ENCODE peak calls at places on chromosomes 7 and 10, in nine cellular contexts. One of them, this sample, is unnamed.

GRCh38 chr7:101075646-101076045 is 9.6 kb upstream of the TRIM56 start:
- DNase-seq in PC-3: no peak
- DNase-seq in heart left ventricle: no peak
- DNase-seq in stimulated activated naive CD8-positive, alpha-beta T cell treated with anti-CD3 and anti-CD28 coated beads, Interleukin-15, Interleukin-2, amounts not matched to agents 100 U/mL and 50 U/mL, for 24 hours: no peak
- DNase-seq in activated CD8-positive, alpha-beta memory T cell treated with anti-CD3 and anti-CD28 coated beads for 1 hour: no peak
- DNase-seq in effector CD8-positive, alpha-beta T cell: no peak
- DNase-seq in T-helper 9 cell: no peak
- DNase-seq in activated naive CD4-positive, alpha-beta T cell treated with anti-CD3 and anti-CD28 coated beads, Interleukin-2, amount 10 ng/mL, durations not matched to agents 7 days and 5 days: no peak
- DNase-seq in H1: no peak
- DNase-seq in this sample: no peak

GRCh38 chr10:34581871-34582532 is 233.1 kb downstream of the PARD3 start:
- DNase-seq in stimulated activated naive CD8-positive, alpha-beta T cell treated with anti-CD3 and anti-CD28 coated beads, Interleukin-15, Interleukin-2, amounts not matched to agents 100 U/mL and 50 U/mL, for 24 hours: no peak
- DNase-seq in heart left ventricle: no peak
- DNase-seq in activated naive CD4-positive, alpha-beta T cell treated with anti-CD3 and anti-CD28 coated beads, Interleukin-2, amount 10 ng/mL, durations not matched to agents 7 days and 5 days: no peak
- DNase-seq in H1: no peak
- DNase-seq in activated CD8-positive, alpha-beta memory T cell treated with anti-CD3 and anti-CD28 coated beads for 1 hour: no peak
- DNase-seq in T-helper 9 cell: no peak
- DNase-seq in effector CD8-positive, alpha-beta T cell: no peak
- DNase-seq in PC-3: peak; percentile 93
- DNase-seq in this sample: no peak

GRCh38 chr7:76257973-76258372 is 44.5 kb upstream of the HSPB1 start:
- DNase-seq in H1: no peak
- DNase-seq in activated naive CD4-positive, alpha-beta T cell treated with anti-CD3 and anti-CD28 coated beads, Interleukin-2, amount 10 ng/mL, durations not matched to agents 7 days and 5 days: no peak
- DNase-seq in T-helper 9 cell: no peak
- DNase-seq in stimulated activated naive CD8-positive, alpha-beta T cell treated with anti-CD3 and anti-CD28 coated beads, Interleukin-15, Interleukin-2, amounts not matched to agents 100 U/mL and 50 U/mL, for 24 hours: no peak
- DNase-seq in heart left ventricle: no peak
- DNase-seq in activated CD8-positive, alpha-beta memory T cell treated with anti-CD3 and anti-CD28 coated beads for 1 hour: no peak
- DNase-seq in PC-3: no peak
- DNase-seq in effector CD8-positive, alpha-beta T cell: no peak
- DNase-seq in this sample: no peak

GRCh38 chr10:7956508-7956907 is 98.0 kb upstream of the GATA3 start:
- DNase-seq in T-helper 9 cell: no peak
- DNase-seq in effector CD8-positive, alpha-beta T cell: no peak
- DNase-seq in heart left ventricle: no peak
- DNase-seq in H1: no peak
- DNase-seq in stimulated activated naive CD8-positive, alpha-beta T cell treated with anti-CD3 and anti-CD28 coated beads, Interleukin-15, Interleukin-2, amounts not matched to agents 100 U/mL and 50 U/mL, for 24 hours: no peak
- DNase-seq in PC-3: peak; percentile 34
- DNase-seq in activated naive CD4-positive, alpha-beta T cell treated with anti-CD3 and anti-CD28 coated beads, Interleukin-2, amount 10 ng/mL, durations not matched to agents 7 days and 5 days: no peak
- DNase-seq in activated CD8-positive, alpha-beta memory T cell treated with anti-CD3 and anti-CD28 coated beads for 1 hour: no peak
- DNase-seq in this sample: no peak

GRCh38 chr7:120842131-120842621 is 15.8 kb downstream of the TSPAN12 start:
- DNase-seq in PC-3: no peak
- DNase-seq in heart left ventricle: no peak
- DNase-seq in activated CD8-positive, alpha-beta memory T cell treated with anti-CD3 and anti-CD28 coated beads for 1 hour: no peak
- DNase-seq in T-helper 9 cell: no peak
- DNase-seq in stimulated activated naive CD8-positive, alpha-beta T cell treated with anti-CD3 and anti-CD28 coated beads, Interleukin-15, Interleukin-2, amounts not matched to agents 100 U/mL and 50 U/mL, for 24 hours: no peak
- DNase-seq in activated naive CD4-positive, alpha-beta T cell treated with anti-CD3 and anti-CD28 coated beads, Interleukin-2, amount 10 ng/mL, durations not matched to agents 7 days and 5 days: no peak
- DNase-seq in H1: no peak
- DNase-seq in effector CD8-positive, alpha-beta T cell: no peak
- DNase-seq in this sample: no peak

GRCh38 chr10:113005380-113005779 is 55.3 kb downstream of the TCF7L2 start:
- DNase-seq in PC-3: no peak
- DNase-seq in stimulated activated naive CD8-positive, alpha-beta T cell treated with anti-CD3 and anti-CD28 coated beads, Interleukin-15, Interleukin-2, amounts not matched to agents 100 U/mL and 50 U/mL, for 24 hours: no peak
- DNase-seq in heart left ventricle: no peak
- DNase-seq in activated CD8-positive, alpha-beta memory T cell treated with anti-CD3 and anti-CD28 coated beads for 1 hour: no peak
- DNase-seq in T-helper 9 cell: no peak
- DNase-seq in H1: no peak
- DNase-seq in activated naive CD4-positive, alpha-beta T cell treated with anti-CD3 and anti-CD28 coated beads, Interleukin-2, amount 10 ng/mL, durations not matched to agents 7 days and 5 days: no peak
- DNase-seq in effector CD8-positive, alpha-beta T cell: no peak
- DNase-seq in this sample: no peak

GRCh38 chr7:82410461-82410860 is 33.1 kb downstream of the CACNA2D1 start:
- DNase-seq in stimulated activated naive CD8-positive, alpha-beta T cell treated with anti-CD3 and anti-CD28 coated beads, Interleukin-15, Interleukin-2, amounts not matched to agents 100 U/mL and 50 U/mL, for 24 hours: no peak
- DNase-seq in T-helper 9 cell: no peak
- DNase-seq in activated naive CD4-positive, alpha-beta T cell treated with anti-CD3 and anti-CD28 coated beads, Interleukin-2, amount 10 ng/mL, durations not matched to agents 7 days and 5 days: no peak
- DNase-seq in PC-3: no peak
- DNase-seq in activated CD8-positive, alpha-beta memory T cell treated with anti-CD3 and anti-CD28 coated beads for 1 hour: no peak
- DNase-seq in H1: no peak
- DNase-seq in effector CD8-positive, alpha-beta T cell: no peak
- DNase-seq in heart left ventricle: peak; percentile 73
- DNase-seq in this sample: no peak

GRCh38 chr7:137032436-137032835 is 164.0 kb downstream of the CHRM2 start:
- DNase-seq in activated CD8-positive, alpha-beta memory T cell treated with anti-CD3 and anti-CD28 coated beads for 1 hour: no peak
- DNase-seq in stimulated activated naive CD8-positive, alpha-beta T cell treated with anti-CD3 and anti-CD28 coated beads, Interleukin-15, Interleukin-2, amounts not matched to agents 100 U/mL and 50 U/mL, for 24 hours: no peak
- DNase-seq in heart left ventricle: no peak
- DNase-seq in effector CD8-positive, alpha-beta T cell: no peak
- DNase-seq in T-helper 9 cell: no peak
- DNase-seq in H1: no peak
- DNase-seq in activated naive CD4-positive, alpha-beta T cell treated with anti-CD3 and anti-CD28 coated beads, Interleukin-2, amount 10 ng/mL, durations not matched to agents 7 days and 5 days: no peak
- DNase-seq in PC-3: no peak
- DNase-seq in this sample: no peak

GRCh38 chr10:3525832-3526449 is 259.1 kb downstream of the KLF6 start:
- DNase-seq in stimulated activated naive CD8-positive, alpha-beta T cell treated with anti-CD3 and anti-CD28 coated beads, Interleukin-15, Interleukin-2, amounts not matched to agents 100 U/mL and 50 U/mL, for 24 hours: no peak
- DNase-seq in effector CD8-positive, alpha-beta T cell: no peak
- DNase-seq in H1: no peak
- DNase-seq in activated naive CD4-positive, alpha-beta T cell treated with anti-CD3 and anti-CD28 coated beads, Interleukin-2, amount 10 ng/mL, durations not matched to agents 7 days and 5 days: no peak
- DNase-seq in T-helper 9 cell: no peak
- DNase-seq in activated CD8-positive, alpha-beta memory T cell treated with anti-CD3 and anti-CD28 coated beads for 1 hour: no peak
- DNase-seq in PC-3: peak; percentile 83
- DNase-seq in heart left ventricle: peak; percentile 42
- DNase-seq in this sample: no peak

GRCh38 chr10:124878457-124878739 is 63.5 kb upstream of the ZRANB1 start:
- DNase-seq in H1: no peak
- DNase-seq in stimulated activated naive CD8-positive, alpha-beta T cell treated with anti-CD3 and anti-CD28 coated beads, Interleukin-15, Interleukin-2, amounts not matched to agents 100 U/mL and 50 U/mL, for 24 hours: no peak
- DNase-seq in activated CD8-positive, alpha-beta memory T cell treated with anti-CD3 and anti-CD28 coated beads for 1 hour: no peak
- DNase-seq in PC-3: peak; percentile 31
- DNase-seq in activated naive CD4-positive, alpha-beta T cell treated with anti-CD3 and anti-CD28 coated beads, Interleukin-2, amount 10 ng/mL, durations not matched to agents 7 days and 5 days: no peak
- DNase-seq in T-helper 9 cell: no peak
- DNase-seq in effector CD8-positive, alpha-beta T cell: no peak
- DNase-seq in heart left ventricle: no peak
- DNase-seq in this sample: no peak

GRCh38 chr10:125778556-125778955 is 2.9 kb upstream of the MMP21 start:
- DNase-seq in heart left ventricle: no peak
- DNase-seq in PC-3: no peak
- DNase-seq in effector CD8-positive, alpha-beta T cell: no peak
- DNase-seq in activated CD8-positive, alpha-beta memory T cell treated with anti-CD3 and anti-CD28 coated beads for 1 hour: no peak
- DNase-seq in H1: no peak
- DNase-seq in activated naive CD4-positive, alpha-beta T cell treated with anti-CD3 and anti-CD28 coated beads, Interleukin-2, amount 10 ng/mL, durations not matched to agents 7 days and 5 days: no peak
- DNase-seq in stimulated activated naive CD8-positive, alpha-beta T cell treated with anti-CD3 and anti-CD28 coated beads, Interleukin-15, Interleukin-2, amounts not matched to agents 100 U/mL and 50 U/mL, for 24 hours: no peak
- DNase-seq in T-helper 9 cell: no peak
- DNase-seq in this sample: no peak

GRCh38 chr7:140722254-140722653 is 25.7 kb downstream of the NDUFB2 start:
- DNase-seq in H1: no peak
- DNase-seq in T-helper 9 cell: no peak
- DNase-seq in activated naive CD4-positive, alpha-beta T cell treated with anti-CD3 and anti-CD28 coated beads, Interleukin-2, amount 10 ng/mL, durations not matched to agents 7 days and 5 days: no peak
- DNase-seq in effector CD8-positive, alpha-beta T cell: no peak
- DNase-seq in PC-3: no peak
- DNase-seq in activated CD8-positive, alpha-beta memory T cell treated with anti-CD3 and anti-CD28 coated beads for 1 hour: no peak
- DNase-seq in heart left ventricle: no peak
- DNase-seq in stimulated activated naive CD8-positive, alpha-beta T cell treated with anti-CD3 and anti-CD28 coated beads, Interleukin-15, Interleukin-2, amounts not matched to agents 100 U/mL and 50 U/mL, for 24 hours: no peak
- DNase-seq in this sample: no peak

GRCh38 chr7:69599211-69599878 is 1.1 kb downstream of the AUTS2 start:
- DNase-seq in effector CD8-positive, alpha-beta T cell: no peak
- DNase-seq in H1: no peak
- DNase-seq in heart left ventricle: peak; percentile 26
- DNase-seq in T-helper 9 cell: no peak
- DNase-seq in activated CD8-positive, alpha-beta memory T cell treated with anti-CD3 and anti-CD28 coated beads for 1 hour: no peak
- DNase-seq in activated naive CD4-positive, alpha-beta T cell treated with anti-CD3 and anti-CD28 coated beads, Interleukin-2, amount 10 ng/mL, durations not matched to agents 7 days and 5 days: no peak
- DNase-seq in stimulated activated naive CD8-positive, alpha-beta T cell treated with anti-CD3 and anti-CD28 coated beads, Interleukin-15, Interleukin-2, amounts not matched to agents 100 U/mL and 50 U/mL, for 24 hours: no peak
- DNase-seq in PC-3: no peak
- DNase-seq in this sample: peak; percentile 9

GRCh38 chr10:77195101-77195500 is 442.5 kb downstream of the KCNMA1 start:
- DNase-seq in heart left ventricle: no peak
- DNase-seq in PC-3: peak; percentile 100
- DNase-seq in H1: no peak
- DNase-seq in T-helper 9 cell: no peak
- DNase-seq in activated naive CD4-positive, alpha-beta T cell treated with anti-CD3 and anti-CD28 coated beads, Interleukin-2, amount 10 ng/mL, durations not matched to agents 7 days and 5 days: no peak
- DNase-seq in stimulated activated naive CD8-positive, alpha-beta T cell treated with anti-CD3 and anti-CD28 coated beads, Interleukin-15, Interleukin-2, amounts not matched to agents 100 U/mL and 50 U/mL, for 24 hours: no peak
- DNase-seq in activated CD8-positive, alpha-beta memory T cell treated with anti-CD3 and anti-CD28 coated beads for 1 hour: no peak
- DNase-seq in effector CD8-positive, alpha-beta T cell: no peak
- DNase-seq in this sample: no peak

GRCh38 chr10:101287922-101288638 is 58.8 kb upstream of the LBX1 start:
- DNase-seq in H1: no peak
- DNase-seq in PC-3: peak; percentile 16
- DNase-seq in stimulated activated naive CD8-positive, alpha-beta T cell treated with anti-CD3 and anti-CD28 coated beads, Interleukin-15, Interleukin-2, amounts not matched to agents 100 U/mL and 50 U/mL, for 24 hours: peak; percentile 25
- DNase-seq in T-helper 9 cell: no peak
- DNase-seq in activated naive CD4-positive, alpha-beta T cell treated with anti-CD3 and anti-CD28 coated beads, Interleukin-2, amount 10 ng/mL, durations not matched to agents 7 days and 5 days: no peak
- DNase-seq in heart left ventricle: no peak
- DNase-seq in activated CD8-positive, alpha-beta memory T cell treated with anti-CD3 and anti-CD28 coated beads for 1 hour: no peak
- DNase-seq in effector CD8-positive, alpha-beta T cell: no peak
- DNase-seq in this sample: no peak

GRCh38 chr10:116891208-116891607 is 41.9 kb downstream of the ENO4 start:
- DNase-seq in heart left ventricle: peak; percentile 63
- DNase-seq in T-helper 9 cell: no peak
- DNase-seq in H1: no peak
- DNase-seq in activated CD8-positive, alpha-beta memory T cell treated with anti-CD3 and anti-CD28 coated beads for 1 hour: no peak
- DNase-seq in PC-3: peak; percentile 94
- DNase-seq in activated naive CD4-positive, alpha-beta T cell treated with anti-CD3 and anti-CD28 coated beads, Interleukin-2, amount 10 ng/mL, durations not matched to agents 7 days and 5 days: no peak
- DNase-seq in stimulated activated naive CD8-positive, alpha-beta T cell treated with anti-CD3 and anti-CD28 coated beads, Interleukin-15, Interleukin-2, amounts not matched to agents 100 U/mL and 50 U/mL, for 24 hours: no peak
- DNase-seq in effector CD8-positive, alpha-beta T cell: no peak
- DNase-seq in this sample: no peak

GRCh38 chr10:115092555-115093285 is 445 bp upstream of the ATRNL1 start:
- DNase-seq in H1: no peak
- DNase-seq in T-helper 9 cell: no peak
- DNase-seq in PC-3: no peak
- DNase-seq in heart left ventricle: peak; percentile 27
- DNase-seq in activated naive CD4-positive, alpha-beta T cell treated with anti-CD3 and anti-CD28 coated beads, Interleukin-2, amount 10 ng/mL, durations not matched to agents 7 days and 5 days: peak; percentile 52
- DNase-seq in activated CD8-positive, alpha-beta memory T cell treated with anti-CD3 and anti-CD28 coated beads for 1 hour: no peak
- DNase-seq in effector CD8-positive, alpha-beta T cell: no peak
- DNase-seq in stimulated activated naive CD8-positive, alpha-beta T cell treated with anti-CD3 and anti-CD28 coated beads, Interleukin-15, Interleukin-2, amounts not matched to agents 100 U/mL and 50 U/mL, for 24 hours: peak; percentile 30
- DNase-seq in this sample: peak; percentile 24

GRCh38 chr7:155824195-155824915 is 12.1 kb upstream of the SHH start:
- DNase-seq in stimulated activated naive CD8-positive, alpha-beta T cell treated with anti-CD3 and anti-CD28 coated beads, Interleukin-15, Interleukin-2, amounts not matched to agents 100 U/mL and 50 U/mL, for 24 hours: no peak
- DNase-seq in activated CD8-positive, alpha-beta memory T cell treated with anti-CD3 and anti-CD28 coated beads for 1 hour: no peak
- DNase-seq in H1: no peak
- DNase-seq in PC-3: peak; percentile 85
- DNase-seq in heart left ventricle: peak; percentile 10
- DNase-seq in activated naive CD4-positive, alpha-beta T cell treated with anti-CD3 and anti-CD28 coated beads, Interleukin-2, amount 10 ng/mL, durations not matched to agents 7 days and 5 days: no peak
- DNase-seq in T-helper 9 cell: no peak
- DNase-seq in effector CD8-positive, alpha-beta T cell: no peak
- DNase-seq in this sample: no peak

GRCh38 chr7:81111358-81111757 is 192.5 kb upstream of the SEMA3C start:
- DNase-seq in H1: no peak
- DNase-seq in PC-3: peak; percentile 66
- DNase-seq in stimulated activated naive CD8-positive, alpha-beta T cell treated with anti-CD3 and anti-CD28 coated beads, Interleukin-15, Interleukin-2, amounts not matched to agents 100 U/mL and 50 U/mL, for 24 hours: no peak
- DNase-seq in activated CD8-positive, alpha-beta memory T cell treated with anti-CD3 and anti-CD28 coated beads for 1 hour: no peak
- DNase-seq in activated naive CD4-positive, alpha-beta T cell treated with anti-CD3 and anti-CD28 coated beads, Interleukin-2, amount 10 ng/mL, durations not matched to agents 7 days and 5 days: no peak
- DNase-seq in effector CD8-positive, alpha-beta T cell: no peak
- DNase-seq in heart left ventricle: no peak
- DNase-seq in T-helper 9 cell: no peak
- DNase-seq in this sample: no peak

GRCh38 chr7:88366845-88367244 is 60.2 kb upstream of the STEAP4 start:
- DNase-seq in T-helper 9 cell: no peak
- DNase-seq in activated CD8-positive, alpha-beta memory T cell treated with anti-CD3 and anti-CD28 coated beads for 1 hour: no peak
- DNase-seq in effector CD8-positive, alpha-beta T cell: no peak
- DNase-seq in H1: no peak
- DNase-seq in PC-3: no peak
- DNase-seq in activated naive CD4-positive, alpha-beta T cell treated with anti-CD3 and anti-CD28 coated beads, Interleukin-2, amount 10 ng/mL, durations not matched to agents 7 days and 5 days: no peak
- DNase-seq in stimulated activated naive CD8-positive, alpha-beta T cell treated with anti-CD3 and anti-CD28 coated beads, Interleukin-15, Interleukin-2, amounts not matched to agents 100 U/mL and 50 U/mL, for 24 hours: no peak
- DNase-seq in heart left ventricle: no peak
- DNase-seq in this sample: no peak

GRCh38 chr10:64011871-64012714 is 490.9 kb downstream of the REEP3 start:
- DNase-seq in H1: no peak
- DNase-seq in heart left ventricle: no peak
- DNase-seq in activated naive CD4-positive, alpha-beta T cell treated with anti-CD3 and anti-CD28 coated beads, Interleukin-2, amount 10 ng/mL, durations not matched to agents 7 days and 5 days: no peak
- DNase-seq in stimulated activated naive CD8-positive, alpha-beta T cell treated with anti-CD3 and anti-CD28 coated beads, Interleukin-15, Interleukin-2, amounts not matched to agents 100 U/mL and 50 U/mL, for 24 hours: no peak
- DNase-seq in effector CD8-positive, alpha-beta T cell: no peak
- DNase-seq in activated CD8-positive, alpha-beta memory T cell treated with anti-CD3 and anti-CD28 coated beads for 1 hour: no peak
- DNase-seq in T-helper 9 cell: no peak
- DNase-seq in PC-3: no peak
- DNase-seq in this sample: no peak

GRCh38 chr10:71796749-71797405 is 23.6 kb upstream of the VSIR start:
- DNase-seq in activated CD8-positive, alpha-beta memory T cell treated with anti-CD3 and anti-CD28 coated beads for 1 hour: no peak
- DNase-seq in stimulated activated naive CD8-positive, alpha-beta T cell treated with anti-CD3 and anti-CD28 coated beads, Interleukin-15, Interleukin-2, amounts not matched to agents 100 U/mL and 50 U/mL, for 24 hours: peak; percentile 30
- DNase-seq in heart left ventricle: no peak
- DNase-seq in H1: no peak
- DNase-seq in T-helper 9 cell: no peak
- DNase-seq in PC-3: no peak
- DNase-seq in activated naive CD4-positive, alpha-beta T cell treated with anti-CD3 and anti-CD28 coated beads, Interleukin-2, amount 10 ng/mL, durations not matched to agents 7 days and 5 days: no peak
- DNase-seq in effector CD8-positive, alpha-beta T cell: no peak
- DNase-seq in this sample: no peak

GRCh38 chr10:35568483-35569015 is 36.6 kb upstream of the GJD4 start:
- DNase-seq in heart left ventricle: no peak
- DNase-seq in H1: no peak
- DNase-seq in effector CD8-positive, alpha-beta T cell: no peak
- DNase-seq in PC-3: no peak
- DNase-seq in activated CD8-positive, alpha-beta memory T cell treated with anti-CD3 and anti-CD28 coated beads for 1 hour: no peak
- DNase-seq in T-helper 9 cell: no peak
- DNase-seq in stimulated activated naive CD8-positive, alpha-beta T cell treated with anti-CD3 and anti-CD28 coated beads, Interleukin-15, Interleukin-2, amounts not matched to agents 100 U/mL and 50 U/mL, for 24 hours: no peak
- DNase-seq in activated naive CD4-positive, alpha-beta T cell treated with anti-CD3 and anti-CD28 coated beads, Interleukin-2, amount 10 ng/mL, durations not matched to agents 7 days and 5 days: no peak
- DNase-seq in this sample: no peak

GRCh38 chr7:27197137-27198042 is 2.5 kb downstream of the HOXA13 start:
- DNase-seq in PC-3: peak; percentile 39
- DNase-seq in stimulated activated naive CD8-positive, alpha-beta T cell treated with anti-CD3 and anti-CD28 coated beads, Interleukin-15, Interleukin-2, amounts not matched to agents 100 U/mL and 50 U/mL, for 24 hours: no peak
- DNase-seq in H1: no peak
- DNase-seq in activated naive CD4-positive, alpha-beta T cell treated with anti-CD3 and anti-CD28 coated beads, Interleukin-2, amount 10 ng/mL, durations not matched to agents 7 days and 5 days: no peak
- DNase-seq in heart left ventricle: no peak
- DNase-seq in activated CD8-positive, alpha-beta memory T cell treated with anti-CD3 and anti-CD28 coated beads for 1 hour: no peak
- DNase-seq in T-helper 9 cell: no peak
- DNase-seq in effector CD8-positive, alpha-beta T cell: no peak
- DNase-seq in this sample: no peak

GRCh38 chr10:73931767-73932624 is 21.1 kb downstream of the PLAU start:
- DNase-seq in activated CD8-positive, alpha-beta memory T cell treated with anti-CD3 and anti-CD28 coated beads for 1 hour: no peak
- DNase-seq in activated naive CD4-positive, alpha-beta T cell treated with anti-CD3 and anti-CD28 coated beads, Interleukin-2, amount 10 ng/mL, durations not matched to agents 7 days and 5 days: peak; percentile 68
- DNase-seq in PC-3: peak; percentile 100
- DNase-seq in effector CD8-positive, alpha-beta T cell: no peak
- DNase-seq in stimulated activated naive CD8-positive, alpha-beta T cell treated with anti-CD3 and anti-CD28 coated beads, Interleukin-15, Interleukin-2, amounts not matched to agents 100 U/mL and 50 U/mL, for 24 hours: peak; percentile 59
- DNase-seq in T-helper 9 cell: peak; percentile 28
- DNase-seq in heart left ventricle: no peak
- DNase-seq in H1: peak; percentile 67
- DNase-seq in this sample: no peak

GRCh38 chr7:77425151-77426051 is 9.3 kb upstream of the GSAP start:
- DNase-seq in stimulated activated naive CD8-positive, alpha-beta T cell treated with anti-CD3 and anti-CD28 coated beads, Interleukin-15, Interleukin-2, amounts not matched to agents 100 U/mL and 50 U/mL, for 24 hours: no peak
- DNase-seq in T-helper 9 cell: no peak
- DNase-seq in activated CD8-positive, alpha-beta memory T cell treated with anti-CD3 and anti-CD28 coated beads for 1 hour: no peak
- DNase-seq in H1: no peak
- DNase-seq in effector CD8-positive, alpha-beta T cell: no peak
- DNase-seq in PC-3: peak; percentile 91
- DNase-seq in activated naive CD4-positive, alpha-beta T cell treated with anti-CD3 and anti-CD28 coated beads, Interleukin-2, amount 10 ng/mL, durations not matched to agents 7 days and 5 days: no peak
- DNase-seq in heart left ventricle: no peak
- DNase-seq in this sample: no peak

GRCh38 chr7:150756858-150757257 is 19.6 kb downstream of the GIMAP5 start:
- DNase-seq in heart left ventricle: no peak
- DNase-seq in activated CD8-positive, alpha-beta memory T cell treated with anti-CD3 and anti-CD28 coated beads for 1 hour: no peak
- DNase-seq in PC-3: peak; percentile 25
- DNase-seq in H1: no peak
- DNase-seq in T-helper 9 cell: no peak
- DNase-seq in stimulated activated naive CD8-positive, alpha-beta T cell treated with anti-CD3 and anti-CD28 coated beads, Interleukin-15, Interleukin-2, amounts not matched to agents 100 U/mL and 50 U/mL, for 24 hours: no peak
- DNase-seq in activated naive CD4-positive, alpha-beta T cell treated with anti-CD3 and anti-CD28 coated beads, Interleukin-2, amount 10 ng/mL, durations not matched to agents 7 days and 5 days: no peak
- DNase-seq in effector CD8-positive, alpha-beta T cell: no peak
- DNase-seq in this sample: no peak

GRCh38 chr10:22351131-22351703 is 5.9 kb downstream of the SPAG6 start:
- DNase-seq in activated naive CD4-positive, alpha-beta T cell treated with anti-CD3 and anti-CD28 coated beads, Interleukin-2, amount 10 ng/mL, durations not matched to agents 7 days and 5 days: no peak
- DNase-seq in T-helper 9 cell: no peak
- DNase-seq in PC-3: no peak
- DNase-seq in H1: no peak
- DNase-seq in effector CD8-positive, alpha-beta T cell: no peak
- DNase-seq in activated CD8-positive, alpha-beta memory T cell treated with anti-CD3 and anti-CD28 coated beads for 1 hour: no peak
- DNase-seq in stimulated activated naive CD8-positive, alpha-beta T cell treated with anti-CD3 and anti-CD28 coated beads, Interleukin-15, Interleukin-2, amounts not matched to agents 100 U/mL and 50 U/mL, for 24 hours: no peak
- DNase-seq in heart left ventricle: no peak
- DNase-seq in this sample: no peak